ENCODE peak calls at places on chromosomes 11 and 22, in five cellular contexts. One of them, this sample, is unnamed.

GRCh38 chr11:45997599-45997998 is 75.1 kb downstream of the LARGE2 start:
- DNase-seq in GM04504: no peak
- DNase-seq in T-cell: no peak
- DNase-seq in Calu3: no peak
- DNase-seq in ovary: no peak
- DNase-seq in this sample: peak

GRCh38 chr11:62392944-62393628 is 25.7 kb upstream of the SCGB1A1 start:
- DNase-seq in GM04504: no peak
- DNase-seq in T-cell: no peak
- DNase-seq in Calu3: peak
- DNase-seq in ovary: no peak
- DNase-seq in this sample: no peak

GRCh38 chr11:76256448-76256847 is 50.1 kb upstream of the WNT11 start:
- DNase-seq in GM04504: no peak
- DNase-seq in T-cell: no peak
- DNase-seq in Calu3: no peak
- DNase-seq in ovary: no peak
- DNase-seq in this sample: no peak

GRCh38 chr22:42188808-42189447 is 58.3 kb upstream of the CYP2D6 start:
- DNase-seq in GM04504: no peak
- DNase-seq in T-cell: no peak
- DNase-seq in Calu3: peak
- DNase-seq in ovary: no peak
- DNase-seq in this sample: no peak

GRCh38 chr11:116984589-116984988 is 113.6 kb downstream of the SIK3 start:
- DNase-seq in GM04504: peak
- DNase-seq in T-cell: no peak
- DNase-seq in Calu3: no peak
- DNase-seq in ovary: no peak
- DNase-seq in this sample: no peak

GRCh38 chr11:719214-720016 is 13.4 kb downstream of the EPS8L2 start:
- DNase-seq in GM04504: no peak
- DNase-seq in T-cell: no peak
- DNase-seq in Calu3: no peak
- DNase-seq in ovary: no peak
- DNase-seq in this sample: no peak

GRCh38 chr22:50705219-50705691 is 32.6 kb downstream of the SHANK3 start:
- DNase-seq in GM04504: no peak
- DNase-seq in T-cell: no peak
- DNase-seq in Calu3: no peak
- DNase-seq in ovary: peak
- DNase-seq in this sample: peak

GRCh38 chr11:33211153-33211552 is 46.0 kb upstream of the HIPK3 start:
- DNase-seq in GM04504: no peak
- DNase-seq in T-cell: no peak
- DNase-seq in Calu3: no peak
- DNase-seq in ovary: no peak
- DNase-seq in this sample: peak

GRCh38 chr11:5366856-5367255 is 15.5 kb downstream of the OR51B6 start:
- DNase-seq in GM04504: no peak
- DNase-seq in T-cell: no peak
- DNase-seq in Calu3: no peak
- DNase-seq in ovary: no peak
- DNase-seq in this sample: no peak

GRCh38 chr11:46298699-46299424 is 21.4 kb downstream of the CREB3L1 start:
- DNase-seq in GM04504: no peak
- DNase-seq in T-cell: no peak
- DNase-seq in Calu3: no peak
- DNase-seq in ovary: no peak
- DNase-seq in this sample: no peak

GRCh38 chr22:30238661-30239420 is 7.7 kb downstream of the LIF start:
- DNase-seq in GM04504: no peak
- DNase-seq in T-cell: no peak
- DNase-seq in Calu3: peak
- DNase-seq in ovary: peak
- DNase-seq in this sample: no peak

GRCh38 chr22:46001046-46001425 is 24.1 kb upstream of the WNT7B start:
- DNase-seq in GM04504: no peak
- DNase-seq in T-cell: no peak
- DNase-seq in Calu3: no peak
- DNase-seq in ovary: no peak
- DNase-seq in this sample: no peak

GRCh38 chr11:1844221-1845094 is 5.7 kb downstream of the TNNI2 start:
- DNase-seq in GM04504: no peak
- DNase-seq in T-cell: no peak
- DNase-seq in Calu3: no peak
- DNase-seq in ovary: no peak
- DNase-seq in this sample: no peak

GRCh38 chr22:43168416-43169309 is 17.3 kb downstream of the TSPO start:
- DNase-seq in GM04504: no peak
- DNase-seq in T-cell: no peak
- DNase-seq in Calu3: no peak
- DNase-seq in ovary: no peak
- DNase-seq in this sample: no peak

GRCh38 chr11:45652781-45653180 is 12.6 kb downstream of the CHST1 start:
- DNase-seq in GM04504: peak
- DNase-seq in T-cell: no peak
- DNase-seq in Calu3: no peak
- DNase-seq in ovary: no peak
- DNase-seq in this sample: no peak

GRCh38 chr22:49737101-49737551 is 90.5 kb downstream of the BRD1 start:
- DNase-seq in GM04504: no peak
- DNase-seq in T-cell: no peak
- DNase-seq in Calu3: no peak
- DNase-seq in ovary: no peak
- DNase-seq in this sample: no peak

GRCh38 chr22:35315855-35316745 is 16.4 kb downstream of the TOM1 start:
- DNase-seq in GM04504: no peak
- DNase-seq in T-cell: no peak
- DNase-seq in Calu3: no peak
- DNase-seq in ovary: no peak
- DNase-seq in this sample: no peak

GRCh38 chr11:76048763-76049162 is 157.5 kb downstream of the WNT11 start:
- DNase-seq in GM04504: no peak
- DNase-seq in T-cell: no peak
- DNase-seq in Calu3: no peak
- DNase-seq in ovary: no peak
- DNase-seq in this sample: peak

GRCh38 chr11:63375434-63375833 is 5.8 kb downstream of the SLC22A9 start:
- DNase-seq in GM04504: no peak
- DNase-seq in T-cell: no peak
- DNase-seq in Calu3: no peak
- DNase-seq in ovary: no peak
- DNase-seq in this sample: no peak

GRCh38 chr22:43273902-43274484 is 69.2 kb downstream of the SCUBE1 start:
- DNase-seq in GM04504: peak
- DNase-seq in T-cell: no peak
- DNase-seq in Calu3: peak
- DNase-seq in ovary: no peak
- DNase-seq in this sample: peak

GRCh38 chr11:63405114-63405513 is 35.5 kb downstream of the SLC22A9 start:
- DNase-seq in GM04504: no peak
- DNase-seq in T-cell: no peak
- DNase-seq in Calu3: no peak
- DNase-seq in ovary: no peak
- DNase-seq in this sample: peak

GRCh38 chr22:36026741-36027140 is 1.9 kb downstream of the RBFOX2 start:
- DNase-seq in GM04504: no peak
- DNase-seq in T-cell: no peak
- DNase-seq in Calu3: no peak
- DNase-seq in ovary: no peak
- DNase-seq in this sample: no peak

GRCh38 chr11:33835143-33835878 is 56.6 kb downstream of the LMO2 start:
- DNase-seq in GM04504: peak
- DNase-seq in T-cell: no peak
- DNase-seq in Calu3: no peak
- DNase-seq in ovary: no peak
- DNase-seq in this sample: no peak

GRCh38 chr11:1409108-1409851 is 19.5 kb downstream of the BRSK2 start:
- DNase-seq in GM04504: no peak
- DNase-seq in T-cell: no peak
- DNase-seq in Calu3: no peak
- DNase-seq in ovary: no peak
- DNase-seq in this sample: peak

GRCh38 chr22:50301581-50301991 is 5.9 kb downstream of the PLXNB2 start:
- DNase-seq in GM04504: no peak
- DNase-seq in T-cell: no peak
- DNase-seq in Calu3: no peak
- DNase-seq in ovary: no peak
- DNase-seq in this sample: no peak

GRCh38 chr11:36186340-36186739 is 102.9 kb downstream of the COMMD9 start:
- DNase-seq in GM04504: peak
- DNase-seq in T-cell: no peak
- DNase-seq in Calu3: no peak
- DNase-seq in ovary: no peak
- DNase-seq in this sample: no peak

GRCh38 chr11:76062733-76063132 is 143.6 kb downstream of the WNT11 start:
- DNase-seq in GM04504: no peak
- DNase-seq in T-cell: no peak
- DNase-seq in Calu3: no peak
- DNase-seq in ovary: no peak
- DNase-seq in this sample: no peak